ENCODE peak calls at places on chromosomes 1 and 21, in four cellular contexts. B, T, G and V are unnamed samples.

GRCh38 chr1:110170726-110171125 is 20.4 kb downstream of the SLC6A17 start:
- DNase-seq in T (no peak), G (no peak), B (no peak), V (no peak)

GRCh38 chr1:167645161-167645560 is 15.1 kb downstream of the RCSD1 start:
- DNase-seq in G (no peak), B (no peak), T (no peak), V (no peak)

GRCh38 chr1:50724626-50725286 is 235.3 kb downstream of the FAF1 start:
- DNase-seq in G (no peak), B (no peak), T (no peak), V (no peak)

GRCh38 chr1:114153621-114154145 is at the start of gene SYT6:
- DNase-seq in B (no peak), G (no peak), T (no peak), V (no peak)

GRCh38 chr21:36747815-36748381 is 49.0 kb downstream of the SIM2 start:
- DNase-seq in G (no peak), B (no peak), T (peak; percentile 35), V (peak; percentile 99)

GRCh38 chr1:9244501-9245229 is 10.1 kb downstream of the H6PD start:
- DNase-seq in G (no peak), T (no peak), B (no peak), V (peak; percentile 73)

GRCh38 chr1:20980051-20980450 is 192.9 kb upstream of the HP1BP3 start:
- DNase-seq in T (no peak), B (no peak), G (no peak), V (no peak)

GRCh38 chr1:172230526-172230925 is 190.0 kb upstream of the C1orf105 start:
- DNase-seq in G (no peak), T (no peak), B (no peak), V (no peak)

GRCh38 chr1:204670152-204670927 is 15.2 kb downstream of the LRRN2 start:
- DNase-seq in T (peak; percentile 84), G (peak; percentile 14), B (no peak), V (peak; percentile 34)

GRCh38 chr21:14321042-14321441 is 61.9 kb downstream of the HSPA13 start:
- DNase-seq in G (peak; percentile 70), B (no peak), T (no peak), V (peak; percentile 18)

GRCh38 chr1:89254658-89255287 is 17.9 kb downstream of the GBP5 start:
- DNase-seq in T (no peak), B (no peak), G (no peak), V (peak; percentile 65)

GRCh38 chr21:45470087-45470515 is 65.1 kb downstream of the COL18A1 start:
- DNase-seq in B (no peak), G (no peak), T (peak; percentile 82), V (peak; percentile 82)

GRCh38 chr1:183840140-183840539 is 35.2 kb downstream of the RGL1 start:
- DNase-seq in G (peak; percentile 59), T (peak; percentile 81), B (peak; percentile 4), V (no peak)

GRCh38 chr1:72105201-72105600 is 177.1 kb downstream of the NEGR1 start:
- DNase-seq in T (peak; percentile 1), G (no peak), B (no peak), V (no peak)

GRCh38 chr1:239287296-239287695 is 99.1 kb upstream of the CHRM3 start:
- DNase-seq in T (no peak), G (no peak), B (no peak), V (no peak)
- H2AFZ ChIP-seq in T (no peak overlapping the region), G (no peak overlapping the region), B (no peak overlapping the region), V (no peak overlapping the region)

GRCh38 chr1:94736549-94736948 is 83.6 kb upstream of the SLC44A3 start:
- DNase-seq in G (no peak), T (no peak), B (no peak), V (no peak)

GRCh38 chr1:94736073-94736472 is 84.1 kb upstream of the SLC44A3 start:
- DNase-seq in G (no peak), T (no peak), B (no peak), V (no peak)

GRCh38 chr1:94738371-94738770 is 81.8 kb upstream of the SLC44A3 start:
- DNase-seq in G (no peak), T (peak; percentile 59), B (no peak), V (no peak)

GRCh38 chr1:94737124-94737998 is 82.8 kb upstream of the SLC44A3 start:
- DNase-seq in B (no peak), T (peak; percentile 49), G (no peak), V (no peak)

GRCh38 chr1:94734963-94735899 is 84.9 kb upstream of the SLC44A3 start:
- DNase-seq in G (peak; percentile 95), T (peak; percentile 91), B (no peak), V (peak; percentile 73)
- H3K27ac ChIP-seq in G (peak overlapping the region; percentile 94), T (peak overlapping the region; percentile 48), B (peak overlapping the region; percentile 73), V (peak overlapping the region; percentile 52)

GRCh38 chr1:201682964-201683363 is 144.0 kb downstream of the NAV1 start:
- DNase-seq in B (no peak), G (no peak), T (no peak), V (no peak)

GRCh38 chr1:201683397-201683796 is 144.5 kb downstream of the NAV1 start:
- DNase-seq in T (no peak), B (no peak), G (no peak), V (no peak)

GRCh38 chr1:201681375-201681774 is 142.4 kb downstream of the NAV1 start:
- DNase-seq in T (no peak), B (no peak), G (no peak), V (no peak)

GRCh38 chr1:201686709-201687455 is 142.1 kb upstream of the IPO9 start:
- DNase-seq in T (no peak), G (no peak), B (no peak), V (no peak)

DNA sequence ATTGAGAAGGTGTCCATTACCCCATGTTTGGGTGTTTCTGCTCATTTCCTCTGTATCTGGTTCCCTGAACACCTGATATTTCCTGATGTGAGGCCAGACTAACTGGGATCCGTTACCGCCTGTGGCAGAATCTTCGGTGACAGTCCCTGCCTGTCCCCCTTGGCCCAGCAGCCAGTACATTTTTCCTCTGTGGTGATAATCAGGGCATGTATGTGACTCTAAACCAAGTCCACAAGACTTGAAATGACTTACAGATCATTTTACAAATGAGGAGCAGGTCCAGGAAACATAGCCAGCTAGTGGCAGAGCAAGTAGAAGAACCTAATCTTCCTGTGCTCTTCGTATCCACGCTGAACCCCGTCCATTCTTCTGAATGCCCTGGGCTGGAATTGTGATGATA is 143.5 kb upstream of the IPO9 start:
- DNase-seq in G (no peak), B (no peak), T (no peak), V (no peak)
- H2AFZ ChIP-seq in G (no peak overlapping the region), B (no peak overlapping the region), T (no peak overlapping the region), V (no peak overlapping the region)

GRCh38 chr1:169363046-169363756 is 4.4 kb downstream of the NME7 start:
- DNase-seq in G (peak; percentile 84), B (peak; percentile 21), T (peak; percentile 97), V (peak; percentile 73)

GRCh38 chr1:169367686-169368405 is at the start of the genes BLZF1 and NME7:
- DNase-seq in T (peak; percentile 97), G (peak; percentile 98), B (peak; percentile 94), V (peak; percentile 61)

GRCh38 chr1:169368406-169368769 is 393 bp downstream of the BLZF1 start:
- DNase-seq in B (no peak), G (no peak), T (peak; percentile 23), V (no peak)

GRCh38 chr1:169364948-169365347 is 2.6 kb downstream of the NME7 start:
- DNase-seq in B (no peak), G (peak; percentile 96), T (peak; percentile 25), V (no peak)

GRCh38 chr1:169367096-169367685 is 406 bp downstream of the NME7 start:
- DNase-seq in G (no peak), B (no peak), T (no peak), V (no peak)
- H3K27ac ChIP-seq in G (peak overlapping the region; percentile 98), B (peak overlapping the region; percentile 5), T (peak overlapping the region; percentile 96), V (peak overlapping the region; percentile 99)

DNA sequence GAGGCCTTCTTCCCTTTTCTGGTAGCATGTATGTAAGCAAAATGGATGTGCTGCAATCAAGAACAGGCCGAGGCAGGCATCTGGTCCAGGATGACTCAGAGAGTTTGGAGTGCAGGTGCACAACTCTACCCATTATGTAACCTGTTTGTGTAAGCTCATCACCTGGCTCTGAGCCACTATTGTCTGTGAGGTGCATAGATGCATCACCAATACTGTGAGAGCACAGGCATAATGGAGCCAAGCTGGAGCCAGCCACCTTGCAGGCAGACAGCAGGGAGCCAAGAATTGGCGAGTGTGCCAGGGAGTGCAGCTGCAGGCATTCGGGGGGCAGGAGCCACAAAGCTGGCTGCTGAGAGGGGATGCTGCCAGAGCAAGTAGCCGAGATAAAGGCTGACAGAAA is 549.9 kb upstream of the RGS18 start:
- DNase-seq in G (peak; percentile 71), B (no peak), T (peak; percentile 2), V (no peak)
- H2AFZ ChIP-seq in G (no peak overlapping the region), B (no peak overlapping the region), T (no peak overlapping the region), V (no peak overlapping the region)

DNA sequence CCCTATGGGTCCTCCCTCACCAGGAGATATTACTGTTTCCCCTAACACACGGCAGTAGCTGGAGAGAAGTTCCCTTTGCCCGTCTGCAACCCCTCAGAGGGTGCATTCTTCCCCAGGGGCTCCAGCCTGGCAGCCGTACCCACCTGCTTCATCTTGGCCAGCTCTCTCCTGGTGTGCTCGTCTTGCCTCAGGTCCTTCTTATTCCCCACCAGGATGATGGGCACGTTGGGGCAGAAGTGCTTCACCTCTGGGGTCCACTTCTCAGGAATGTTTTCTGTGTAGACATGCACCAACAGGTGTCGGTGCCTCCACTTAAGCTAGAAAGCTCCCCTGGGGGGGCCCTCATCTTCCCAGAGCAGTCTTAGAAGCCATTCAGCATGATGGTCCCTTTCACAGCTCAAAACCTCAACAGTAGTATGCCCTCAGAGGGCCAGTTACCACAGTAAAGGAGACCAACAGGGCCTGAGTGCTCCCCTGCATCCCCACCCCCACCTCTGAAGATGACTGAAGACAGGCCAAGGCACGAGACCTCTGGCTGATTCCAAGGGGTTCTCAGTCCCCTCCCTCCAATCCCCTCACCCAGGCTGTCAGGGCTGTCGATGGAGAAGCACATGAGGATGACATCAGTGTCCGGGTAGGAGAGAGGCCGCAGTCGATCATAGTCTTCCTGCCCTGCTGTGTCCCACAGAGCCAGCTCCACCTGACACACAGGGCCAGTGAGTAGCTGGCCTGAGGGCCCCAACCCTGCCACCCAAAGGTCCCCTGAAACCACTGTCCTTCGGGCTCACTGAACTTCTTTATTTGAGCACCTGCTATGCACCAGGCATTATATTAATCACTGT is 4.3 kb downstream of the RHOC start:
- DNase-seq in G (no peak), T (no peak), B (no peak), V (peak; percentile 43)
- H3K27ac ChIP-seq in G (no peak overlapping the region), T (no peak overlapping the region), B (no peak overlapping the region), V (peak overlapping the region; percentile 59)

DNA sequence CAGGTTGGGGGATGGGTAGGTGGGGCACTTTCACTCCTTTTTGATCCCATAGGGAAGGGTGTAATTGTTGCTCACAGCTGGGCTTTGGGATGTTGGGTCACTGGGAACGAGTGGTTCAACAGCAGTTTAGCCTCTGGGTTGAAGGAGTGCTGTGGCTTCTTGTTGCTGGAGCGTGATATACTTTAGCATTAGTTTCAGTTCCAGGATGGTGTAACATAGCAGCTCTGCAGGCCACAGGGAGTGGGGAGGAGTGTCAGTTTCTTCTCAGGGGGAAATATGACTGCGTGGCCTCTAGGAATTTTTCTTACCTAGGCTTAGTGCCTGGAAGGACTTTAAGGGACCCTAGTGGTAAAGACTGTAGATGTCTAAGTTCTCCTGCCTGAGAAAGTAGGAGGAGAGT is 1105.3 kb upstream of the TMPRSS15 start:
- DNase-seq in B (no peak), T (no peak), G (no peak), V (no peak)
- H2AFZ ChIP-seq in B (no peak overlapping the region), T (no peak overlapping the region), G (no peak overlapping the region), V (no peak overlapping the region)

GRCh38 chr1:193366764-193367507 is 180.5 kb upstream of the B3GALT2 start:
- DNase-seq in G (no peak), T (peak; percentile 14), B (no peak), V (no peak)

GRCh38 chr1:193372553-193372952 is 186.1 kb upstream of the B3GALT2 start:
- DNase-seq in T (no peak), G (no peak), B (no peak), V (no peak)

GRCh38 chr1:193367863-193368262 is 181.4 kb upstream of the B3GALT2 start:
- DNase-seq in G (no peak), B (no peak), T (no peak), V (no peak)

GRCh38 chr1:193368302-193368701 is 181.9 kb upstream of the B3GALT2 start:
- DNase-seq in T (peak; percentile 18), G (no peak), B (no peak), V (no peak)
- H3K27ac ChIP-seq in T (no peak overlapping the region), G (no peak overlapping the region), B (no peak overlapping the region), V (no peak overlapping the region)